ENCODE peak calls at places on chromosomes 2 and 18, in ten cellular contexts. One of them, this sample, is unnamed.

GRCh38 chr2:47339745-47340541 is 63.0 kb upstream of the MSH2 start:
- DNase-seq in AG09309: no peak
- DNase-seq in T-helper 9 cell: no peak
- DNase-seq in GDM1: no peak
- DNase-seq in upper lobe of left lung: peak
- DNase-seq in glomerular endothelial cell: no peak
- DNase-seq in right atrium auricular region: no peak
- DNase-seq in ACHN: peak
- DNase-seq in brain pericyte: no peak
- DNase-seq in progenitor cell of endocrine pancreas: no peak
- DNase-seq in this sample: peak

GRCh38 chr2:120205901-120206581 is 17.2 kb downstream of the TMEM185B start:
- DNase-seq in ACHN: peak
- DNase-seq in right atrium auricular region: no peak
- DNase-seq in glomerular endothelial cell: no peak
- DNase-seq in progenitor cell of endocrine pancreas: peak
- DNase-seq in GDM1: no peak
- DNase-seq in upper lobe of left lung: no peak
- DNase-seq in brain pericyte: no peak
- DNase-seq in T-helper 9 cell: no peak
- DNase-seq in AG09309: no peak
- DNase-seq in this sample: peak

GRCh38 chr2:164903214-164903613 is 52.1 kb downstream of the SLC38A11 start:
- DNase-seq in GDM1: peak
- DNase-seq in progenitor cell of endocrine pancreas: no peak
- DNase-seq in AG09309: peak
- DNase-seq in T-helper 9 cell: no peak
- DNase-seq in ACHN: no peak
- DNase-seq in right atrium auricular region: no peak
- DNase-seq in brain pericyte: peak
- DNase-seq in glomerular endothelial cell: no peak
- DNase-seq in upper lobe of left lung: no peak
- DNase-seq in this sample: no peak

GRCh38 chr2:96899084-96899735 is 29.3 kb upstream of the SEMA4C start:
- DNase-seq in AG09309: no peak
- DNase-seq in T-helper 9 cell: no peak
- DNase-seq in ACHN: peak
- DNase-seq in GDM1: no peak
- DNase-seq in progenitor cell of endocrine pancreas: no peak
- DNase-seq in glomerular endothelial cell: no peak
- DNase-seq in right atrium auricular region: no peak
- DNase-seq in brain pericyte: no peak
- DNase-seq in upper lobe of left lung: no peak
- DNase-seq in this sample: no peak

GRCh38 chr18:23856466-23857175 is 157.9 kb upstream of the TTC39C start:
- DNase-seq in right atrium auricular region: no peak
- DNase-seq in upper lobe of left lung: no peak
- DNase-seq in T-helper 9 cell: no peak
- DNase-seq in brain pericyte: no peak
- DNase-seq in AG09309: no peak
- DNase-seq in progenitor cell of endocrine pancreas: no peak
- DNase-seq in GDM1: no peak
- DNase-seq in glomerular endothelial cell: no peak
- DNase-seq in ACHN: no peak
- DNase-seq in this sample: peak

GRCh38 chr18:8248576-8248975 is 360.7 kb upstream of the RAB12 start:
- DNase-seq in right atrium auricular region: no peak
- DNase-seq in glomerular endothelial cell: no peak
- DNase-seq in upper lobe of left lung: no peak
- DNase-seq in T-helper 9 cell: no peak
- DNase-seq in GDM1: no peak
- DNase-seq in progenitor cell of endocrine pancreas: no peak
- DNase-seq in ACHN: no peak
- DNase-seq in brain pericyte: no peak
- DNase-seq in AG09309: no peak
- DNase-seq in this sample: no peak

GRCh38 chr2:69221960-69222751 is 164.9 kb downstream of the GFPT1 start:
- DNase-seq in progenitor cell of endocrine pancreas: no peak
- DNase-seq in ACHN: no peak
- DNase-seq in right atrium auricular region: no peak
- DNase-seq in upper lobe of left lung: no peak
- DNase-seq in T-helper 9 cell: no peak
- DNase-seq in AG09309: no peak
- DNase-seq in brain pericyte: no peak
- DNase-seq in GDM1: no peak
- DNase-seq in glomerular endothelial cell: no peak
- DNase-seq in this sample: no peak

GRCh38 chr2:214902273-214902672 is 92.8 kb upstream of the BARD1 start:
- DNase-seq in brain pericyte: no peak
- DNase-seq in GDM1: no peak
- DNase-seq in upper lobe of left lung: no peak
- DNase-seq in T-helper 9 cell: no peak
- DNase-seq in AG09309: no peak
- DNase-seq in progenitor cell of endocrine pancreas: no peak
- DNase-seq in right atrium auricular region: no peak
- DNase-seq in ACHN: no peak
- DNase-seq in glomerular endothelial cell: no peak
- DNase-seq in this sample: no peak

GRCh38 chr2:41647468-41648042 is 400.3 kb upstream of the PKDCC start:
- DNase-seq in right atrium auricular region: no peak
- DNase-seq in progenitor cell of endocrine pancreas: no peak
- DNase-seq in ACHN: no peak
- DNase-seq in brain pericyte: no peak
- DNase-seq in GDM1: no peak
- DNase-seq in glomerular endothelial cell: no peak
- DNase-seq in T-helper 9 cell: no peak
- DNase-seq in upper lobe of left lung: no peak
- DNase-seq in AG09309: no peak
- DNase-seq in this sample: no peak

GRCh38 chr2:208406474-208407451 is at the start of gene PTH2R:
- DNase-seq in glomerular endothelial cell: no peak
- DNase-seq in right atrium auricular region: no peak
- DNase-seq in AG09309: no peak
- DNase-seq in progenitor cell of endocrine pancreas: peak
- DNase-seq in brain pericyte: no peak
- DNase-seq in upper lobe of left lung: no peak
- DNase-seq in T-helper 9 cell: no peak
- DNase-seq in GDM1: no peak
- DNase-seq in ACHN: no peak
- DNase-seq in this sample: peak

GRCh38 chr18:38464024-38464423 is 898.4 kb upstream of the CELF4 start:
- DNase-seq in T-helper 9 cell: no peak
- DNase-seq in right atrium auricular region: no peak
- DNase-seq in AG09309: no peak
- DNase-seq in GDM1: no peak
- DNase-seq in progenitor cell of endocrine pancreas: no peak
- DNase-seq in upper lobe of left lung: no peak
- DNase-seq in brain pericyte: no peak
- DNase-seq in glomerular endothelial cell: no peak
- DNase-seq in ACHN: no peak
- DNase-seq in this sample: no peak

GRCh38 chr2:217951521-217952247 is 51.1 kb downstream of the TNS1 start:
- DNase-seq in ACHN: no peak
- DNase-seq in GDM1: no peak
- DNase-seq in right atrium auricular region: no peak
- DNase-seq in progenitor cell of endocrine pancreas: no peak
- DNase-seq in upper lobe of left lung: peak
- DNase-seq in T-helper 9 cell: no peak
- DNase-seq in AG09309: no peak
- DNase-seq in glomerular endothelial cell: no peak
- DNase-seq in brain pericyte: no peak
- DNase-seq in this sample: no peak

GRCh38 chr18:80246656-80247402 is 485 bp downstream of the PARD6G start:
- DNase-seq in AG09309: no peak
- DNase-seq in right atrium auricular region: peak
- DNase-seq in progenitor cell of endocrine pancreas: peak
- DNase-seq in brain pericyte: no peak
- DNase-seq in T-helper 9 cell: no peak
- DNase-seq in upper lobe of left lung: no peak
- DNase-seq in ACHN: no peak
- DNase-seq in GDM1: no peak
- DNase-seq in glomerular endothelial cell: no peak
- DNase-seq in this sample: no peak

GRCh38 chr2:57877811-57878572 is 168.6 kb upstream of the VRK2 start:
- DNase-seq in progenitor cell of endocrine pancreas: no peak
- DNase-seq in upper lobe of left lung: no peak
- DNase-seq in AG09309: no peak
- DNase-seq in T-helper 9 cell: no peak
- DNase-seq in GDM1: no peak
- DNase-seq in brain pericyte: no peak
- DNase-seq in ACHN: peak
- DNase-seq in right atrium auricular region: no peak
- DNase-seq in glomerular endothelial cell: no peak
- DNase-seq in this sample: no peak

GRCh38 chr2:209713219-209713618 is 58.4 kb upstream of the UNC80 start:
- DNase-seq in AG09309: no peak
- DNase-seq in GDM1: no peak
- DNase-seq in ACHN: no peak
- DNase-seq in progenitor cell of endocrine pancreas: no peak
- DNase-seq in T-helper 9 cell: no peak
- DNase-seq in glomerular endothelial cell: no peak
- DNase-seq in brain pericyte: no peak
- DNase-seq in upper lobe of left lung: no peak
- DNase-seq in right atrium auricular region: no peak
- DNase-seq in this sample: no peak

GRCh38 chr2:196836440-196836839 is 27.3 kb upstream of the C2orf66 start:
- DNase-seq in GDM1: no peak
- DNase-seq in T-helper 9 cell: no peak
- DNase-seq in right atrium auricular region: no peak
- DNase-seq in brain pericyte: no peak
- DNase-seq in AG09309: no peak
- DNase-seq in ACHN: no peak
- DNase-seq in upper lobe of left lung: no peak
- DNase-seq in glomerular endothelial cell: no peak
- DNase-seq in progenitor cell of endocrine pancreas: no peak
- DNase-seq in this sample: no peak

GRCh38 chr18:44973282-44973681 is 292.6 kb downstream of the SETBP1 start:
- DNase-seq in right atrium auricular region: no peak
- DNase-seq in glomerular endothelial cell: no peak
- DNase-seq in AG09309: no peak
- DNase-seq in brain pericyte: no peak
- DNase-seq in GDM1: no peak
- DNase-seq in ACHN: no peak
- DNase-seq in T-helper 9 cell: no peak
- DNase-seq in progenitor cell of endocrine pancreas: no peak
- DNase-seq in upper lobe of left lung: no peak
- DNase-seq in this sample: no peak

GRCh38 chr18:48724939-48725338 is 186.1 kb downstream of the CTIF start:
- DNase-seq in progenitor cell of endocrine pancreas: no peak
- DNase-seq in T-helper 9 cell: no peak
- DNase-seq in right atrium auricular region: no peak
- DNase-seq in GDM1: no peak
- DNase-seq in brain pericyte: no peak
- DNase-seq in AG09309: no peak
- DNase-seq in glomerular endothelial cell: no peak
- DNase-seq in upper lobe of left lung: no peak
- DNase-seq in ACHN: no peak
- DNase-seq in this sample: no peak

GRCh38 chr2:184472481-184472880 is 125.8 kb upstream of the ZNF804A start:
- DNase-seq in GDM1: no peak
- DNase-seq in progenitor cell of endocrine pancreas: no peak
- DNase-seq in ACHN: no peak
- DNase-seq in upper lobe of left lung: no peak
- DNase-seq in right atrium auricular region: no peak
- DNase-seq in brain pericyte: no peak
- DNase-seq in AG09309: no peak
- DNase-seq in T-helper 9 cell: no peak
- DNase-seq in glomerular endothelial cell: no peak
- DNase-seq in this sample: no peak

GRCh38 chr2:145751634-145752033 is 1231.7 kb upstream of the ZEB2 start:
- DNase-seq in brain pericyte: no peak
- DNase-seq in upper lobe of left lung: no peak
- DNase-seq in glomerular endothelial cell: no peak
- DNase-seq in progenitor cell of endocrine pancreas: no peak
- DNase-seq in T-helper 9 cell: no peak
- DNase-seq in AG09309: no peak
- DNase-seq in GDM1: peak
- DNase-seq in right atrium auricular region: no peak
- DNase-seq in ACHN: peak
- DNase-seq in this sample: peak

GRCh38 chr2:157302492-157303099 is 23.0 kb downstream of the ERMN start:
- DNase-seq in AG09309: no peak
- DNase-seq in glomerular endothelial cell: peak
- DNase-seq in progenitor cell of endocrine pancreas: no peak
- DNase-seq in right atrium auricular region: no peak
- DNase-seq in upper lobe of left lung: peak
- DNase-seq in T-helper 9 cell: peak
- DNase-seq in ACHN: peak
- DNase-seq in brain pericyte: no peak
- DNase-seq in GDM1: no peak
- DNase-seq in this sample: peak

GRCh38 chr2:90207454-90208058 is 1516.1 kb downstream of the RPIA start:
- DNase-seq in T-helper 9 cell: no peak
- DNase-seq in ACHN: peak
- DNase-seq in progenitor cell of endocrine pancreas: no peak
- DNase-seq in upper lobe of left lung: no peak
- DNase-seq in GDM1: peak
- DNase-seq in brain pericyte: no peak
- DNase-seq in glomerular endothelial cell: no peak
- DNase-seq in AG09309: no peak
- DNase-seq in right atrium auricular region: no peak
- DNase-seq in this sample: peak

GRCh38 chr2:101518470-101519172 is 43.7 kb upstream of the RFX8 start:
- DNase-seq in T-helper 9 cell: no peak
- DNase-seq in AG09309: no peak
- DNase-seq in glomerular endothelial cell: no peak
- DNase-seq in upper lobe of left lung: no peak
- DNase-seq in brain pericyte: no peak
- DNase-seq in right atrium auricular region: no peak
- DNase-seq in progenitor cell of endocrine pancreas: no peak
- DNase-seq in ACHN: peak
- DNase-seq in GDM1: no peak
- DNase-seq in this sample: peak

This sample was measured in Calu3.